ENCODE peak calls at places on chromosomes 4 and X, in seven cellular contexts. G is CD8-positive, alpha-beta memory T cell; J is T-helper 2 cell; W is stimulated activated naive CD8-positive, alpha-beta T cell treated with anti-CD3 and anti-CD28 coated beads, Interleukin-15, Interleukin-2, amounts not matched to agents 100 U/mL and 50 U/mL, for 24 hours; C is sigmoid colon; V is germinal center; K is naive thymus-derived CD4-positive, alpha-beta T cell. Z is an unnamed sample.

GRCh38 chr4:185467991-185468390 is 3.5 kb downstream of the CCDC110 start:
- DNase-seq in W (no peak), C (no peak), K (no peak), G (no peak), V (no peak), J (no peak), Z (no peak)

GRCh38 chr4:136036744-136037143 is 1495.5 kb downstream of the PCDH18 start:
- DNase-seq in K (no peak), W (no peak), G (no peak), C (no peak), V (no peak), J (no peak), Z (no peak)

GRCh38 chr4:3010998-3011397 is 47.6 kb downstream of the GRK4 start:
- DNase-seq in G (no peak), W (no peak), C (no peak), K (no peak), V (no peak), J (no peak), Z (no peak)

GRCh38 chr4:1239141-1239948 is 9.6 kb downstream of the CTBP1 start:
- DNase-seq in W (no peak), C (peak), K (no peak), G (no peak), J (no peak), V (no peak), Z (no peak)

GRCh38 chrX:154430916-154431315 is 2.4 kb downstream of the ATP6AP1 start:
- DNase-seq in K (no peak), J (no peak), W (no peak), V (no peak), C (no peak), G (no peak), Z (no peak)

GRCh38 chrX:121308276-121308805 is 260.9 kb downstream of the GLUD2 start:
- DNase-seq in K (no peak), J (no peak), V (peak), G (no peak), C (no peak), W (peak), Z (peak)

GRCh38 chr4:6875431-6875831 is 34.2 kb upstream of the TBC1D14 start:
- DNase-seq in V (peak), C (no peak), J (no peak), W (no peak), G (no peak), K (no peak), Z (no peak)

GRCh38 chrX:24357101-24357500 is 3.3 kb upstream of the SUPT20HL1 start:
- DNase-seq in W (no peak), K (no peak), J (no peak), V (no peak), C (no peak), G (no peak), Z (no peak)

GRCh38 chr4:158176776-158177175 is 4.0 kb upstream of the GASK1B start:
- DNase-seq in V (no peak), C (no peak), K (no peak), G (no peak), J (no peak), W (no peak), Z (no peak)

GRCh38 chr4:160351018-160351417 is 1248.1 kb downstream of the RAPGEF2 start:
- DNase-seq in G (no peak), V (no peak), J (no peak), W (no peak), K (no peak), C (no peak), Z (no peak)

GRCh38 chr4:2305766-2306501 is 44.0 kb upstream of the MXD4 start:
- DNase-seq in G (no peak), J (no peak), K (no peak), C (no peak), V (no peak), W (no peak), Z (no peak)

GRCh38 chr4:119529788-119530187 is 98.8 kb downstream of the PDE5A start:
- DNase-seq in K (no peak), C (no peak), V (no peak), J (no peak), G (no peak), W (no peak), Z (no peak)

GRCh38 chrX:150229481-150229880 is 133.6 kb upstream of the MAMLD1 start:
- DNase-seq in C (no peak), G (no peak), V (no peak), W (no peak), K (no peak), J (no peak), Z (no peak)

GRCh38 chrX:43655151-43655676 is 885 bp upstream of the MAOA start:
- DNase-seq in C (peak), V (peak), W (peak), J (peak), K (peak), G (peak), Z (peak)

GRCh38 chr4:1625600-1626138 is 58.4 kb downstream of the FAM53A start:
- DNase-seq in V (no peak), W (no peak), C (no peak), G (no peak), K (no peak), J (no peak), Z (no peak)

GRCh38 chrX:142804085-142804484 is 221.6 kb upstream of the SPANXN4 start:
- DNase-seq in G (no peak), V (no peak), J (no peak), C (no peak), W (no peak), K (no peak), Z (no peak)

GRCh38 chrX:44733931-44734330 is 109.9 kb upstream of the DUSP21 start:
- DNase-seq in K (no peak), W (no peak), J (no peak), V (no peak), G (no peak), C (no peak), Z (no peak)

Z was measured in CD4-positive, alpha-beta memory T cell.